ENCODE peak calls at places on chromosome 1, in five cellular contexts. One of them, this sample, is unnamed.

GRCh38 chr1:26126321-26127084 is 14.9 kb downstream of the PDIK1L start:
- DNase-seq in GM12892: no peak
- DNase-seq in occipital lobe: no peak
- DNase-seq in left lobe of liver: peak
- DNase-seq in colonic mucosa: peak
- DNase-seq in this sample: no peak

GRCh38 chr1:59180715-59181114 is 116.2 kb upstream of the FGGY start:
- DNase-seq in occipital lobe: no peak
- DNase-seq in left lobe of liver: no peak
- DNase-seq in colonic mucosa: no peak
- DNase-seq in GM12892: no peak
- DNase-seq in this sample: no peak

GRCh38 chr1:231702804-231703203 is 76.2 kb downstream of the DISC1 start:
- DNase-seq in GM12892: no peak
- DNase-seq in colonic mucosa: no peak
- DNase-seq in occipital lobe: no peak
- DNase-seq in left lobe of liver: no peak
- DNase-seq in this sample: no peak

GRCh38 chr1:226586650-226587443 is 38.3 kb downstream of the STUM start:
- DNase-seq in GM12892: no peak
- DNase-seq in occipital lobe: no peak
- DNase-seq in colonic mucosa: no peak
- DNase-seq in left lobe of liver: no peak
- DNase-seq in this sample: no peak

GRCh38 chr1:172476218-172476811 is 32.4 kb upstream of the PIGC start:
- DNase-seq in GM12892: no peak
- DNase-seq in occipital lobe: no peak
- DNase-seq in colonic mucosa: no peak
- DNase-seq in left lobe of liver: no peak
- DNase-seq in this sample: no peak

GRCh38 chr1:1778827-1779675 is 781 bp upstream of the NADK start:
- DNase-seq in occipital lobe: no peak
- DNase-seq in left lobe of liver: peak
- DNase-seq in GM12892: peak
- DNase-seq in colonic mucosa: peak
- DNase-seq in this sample: no peak

GRCh38 chr1:28921286-28921869 is 7.0 kb downstream of the EPB41 start:
- DNase-seq in GM12892: no peak
- DNase-seq in colonic mucosa: no peak
- DNase-seq in occipital lobe: no peak
- DNase-seq in left lobe of liver: no peak
- DNase-seq in this sample: no peak

GRCh38 chr1:100539836-100540536 is 2.0 kb downstream of the GPR88 start:
- DNase-seq in GM12892: no peak
- DNase-seq in colonic mucosa: no peak
- DNase-seq in left lobe of liver: peak
- DNase-seq in occipital lobe: no peak
- DNase-seq in this sample: no peak

GRCh38 chr1:66769512-66770229 is 17.4 kb downstream of the DYNLT5 start:
- DNase-seq in left lobe of liver: no peak
- DNase-seq in GM12892: no peak
- DNase-seq in colonic mucosa: no peak
- DNase-seq in occipital lobe: no peak
- DNase-seq in this sample: no peak

GRCh38 chr1:69305621-69306020 is 262.1 kb upstream of the LRRC7 start:
- DNase-seq in left lobe of liver: no peak
- DNase-seq in occipital lobe: no peak
- DNase-seq in colonic mucosa: no peak
- DNase-seq in GM12892: no peak
- DNase-seq in this sample: no peak

GRCh38 chr1:49694251-49694827 is 329.4 kb downstream of the AGBL4 start:
- DNase-seq in occipital lobe: no peak
- DNase-seq in GM12892: no peak
- DNase-seq in colonic mucosa: no peak
- DNase-seq in left lobe of liver: no peak
- DNase-seq in this sample: no peak

This sample was measured in hypothalamus.